ENCODE peak calls at places on chromosomes 16 and 17, in five cellular contexts. P, K, R, U and T are unnamed samples.

GRCh38 chr17:77126519-77126918 is 14.2 kb upstream of the SEC14L1 start:
- DNase-seq in P (peak; percentile 66), K (no peak), R (no peak), U (no peak), T (no peak)

GRCh38 chr17:77085916-77086432 is 54.8 kb upstream of the SEC14L1 start:
- DNase-seq in P (peak; percentile 90), R (no peak), K (no peak), U (no peak), T (no peak)

GRCh38 chr17:5418858-5419355 is 555 bp downstream of the NUP88 start:
- DNase-seq in U (no peak), P (peak; percentile 63), R (peak; percentile 35), K (peak; percentile 73), T (no peak)

GRCh38 chr16:70563571-70563970 is 40.0 kb downstream of the SF3B3 start:
- DNase-seq in R (no peak), K (no peak), U (no peak), P (no peak), T (no peak)

GRCh38 chr16:11794447-11794846 is 2.6 kb downstream of the ZC3H7A start:
- DNase-seq in R (no peak), P (no peak), K (no peak), U (no peak), T (no peak)

GRCh38 chr16:50602531-50603205 is 54.5 kb downstream of the NKD1 start:
- DNase-seq in R (no peak), P (no peak), K (no peak), U (no peak), T (no peak)

GRCh38 chr16:79212114-79212791 is 388.3 kb downstream of the MAF start:
- DNase-seq in K (no peak), U (peak; percentile 12), R (no peak), P (no peak), T (no peak)

GRCh38 chr16:56701534-56701933 is 19.3 kb downstream of the MT1X start:
- DNase-seq in R (no peak), U (no peak), P (no peak), K (no peak), T (no peak)

GRCh38 chr17:37488009-37488604 is 1.6 kb upstream of the DUSP14 start:
- DNase-seq in U (peak; percentile 9), R (peak; percentile 97), P (peak; percentile 23), K (peak; percentile 15), T (peak; percentile 93)

GRCh38 chr17:14011740-14012405 is 57.4 kb upstream of the COX10 start:
- DNase-seq in R (no peak), P (no peak), K (no peak), U (no peak), T (no peak)

GRCh38 chr17:58330544-58330996 is 2.0 kb upstream of the TSPOAP1 start:
- DNase-seq in R (no peak), U (no peak), K (peak; percentile 64), P (no peak), T (no peak)

GRCh38 chr16:6428861-6429260 is 903.8 kb upstream of the RBFOX1 start:
- DNase-seq in R (no peak), U (no peak), P (peak; percentile 78), K (no peak), T (no peak)

GRCh38 chr17:3958200-3958599 is 6.0 kb downstream of the ATP2A3 start:
- DNase-seq in K (no peak), U (no peak), P (peak; percentile 27), R (no peak), T (no peak)

GRCh38 chr16:69428652-69429051 is 4.2 kb downstream of the CYB5B start:
- DNase-seq in U (no peak), P (no peak), K (no peak), R (no peak), T (no peak)

GRCh38 chr17:14299261-14300093 is 1.4 kb upstream of the HS3ST3B1 start:
- DNase-seq in U (no peak), P (no peak), R (no peak), K (peak; percentile 44), T (no peak)

GRCh38 chr17:48100160-48100559 is 1.1 kb downstream of the CBX1 start:
- DNase-seq in P (no peak), K (no peak), R (peak; percentile 6), U (no peak), T (no peak)

GRCh38 chr16:78988361-78988992 is 612.1 kb downstream of the MAF start:
- DNase-seq in K (no peak), R (no peak), P (peak; percentile 61), U (no peak), T (no peak)

GRCh38 chr17:8629371-8630226 is 926 bp downstream of the MYH10 start:
- DNase-seq in P (peak; percentile 50), R (no peak), K (peak; percentile 36), U (no peak), T (no peak)